ENCODE peak calls at places on chromosomes 6 and 20, in seven cellular contexts. R is stimulated activated CD4-positive, alpha-beta T cell treated with anti-CD3 and anti-CD28 coated beads, Interleukin-4, amount 100 ng/mL, for 24 hours; C is GM06990; W is DMS79; Y is CD8-positive, alpha-beta memory T cell; E is type B pancreatic cell; M is AG09309. X is an unnamed sample.

GRCh38 chr6:6781172-6781876 is 192.8 kb downstream of the LY86 start:
- DNase-seq in R (no peak), C (no peak), M (peak), E (no peak), W (no peak), Y (no peak), X (peak)

GRCh38 chr6:37822851-37823682 is 3.5 kb downstream of the ZFAND3 start:
- DNase-seq in M (no peak), E (no peak), W (no peak), R (peak), C (no peak), Y (no peak), X (peak)

GRCh38 chr20:43723735-43724134 is 3.1 kb downstream of the GTSF1L start:
- DNase-seq in W (no peak), E (no peak), R (no peak), Y (no peak), C (no peak), M (no peak), X (no peak)

GRCh38 chr6:11432713-11433450 is 104.7 kb upstream of the TMEM170B start:
- DNase-seq in E (no peak), R (no peak), C (no peak), Y (no peak), W (no peak), M (peak), X (peak)

GRCh38 chr6:78947529-78947928 is 80.2 kb downstream of the IRAK1BP1 start:
- DNase-seq in R (no peak), M (no peak), W (no peak), C (no peak), E (no peak), Y (no peak), X (no peak)

GRCh38 chr20:58746551-58747399 is 54.2 kb downstream of the NPEPL1 start:
- DNase-seq in R (no peak), E (peak), C (no peak), Y (no peak), W (no peak), M (no peak), X (no peak)

GRCh38 chr20:62066983-62067433 is 1.3 kb upstream of the TAF4 start:
- DNase-seq in W (no peak), M (no peak), E (no peak), Y (peak), R (no peak), C (no peak), X (no peak)

GRCh38 chr6:164035912-164036485 is 621.5 kb downstream of the QKI start:
- DNase-seq in R (no peak), M (no peak), E (no peak), W (no peak), C (no peak), Y (no peak), X (no peak)

GRCh38 chr6:5172057-5172683 is 87.0 kb downstream of the PPP1R3G start:
- DNase-seq in W (no peak), C (no peak), E (no peak), R (no peak), M (no peak), Y (no peak), X (peak)

X was measured in epithelial cell of esophagus.